ENCODE peak calls at places on chromosomes 4 and X, in four cellular contexts. W is A549, N is HepG2, H is K562. V is an unnamed sample.

GRCh38 chrX:3268804-3269203 is 77.6 kb downstream of the MXRA5 start:
- DNase-seq in N (no peak), H (no peak), W (no peak), V (no peak)

GRCh38 chr4:68951806-68952585 is 392 bp upstream of the UGT2A3 start:
- DNase-seq in N (peak; percentile 39), H (no peak), W (no peak), V (no peak)

GRCh38 chr4:177554966-177555574 is 112.8 kb upstream of the AGA start:
- DNase-seq in W (no peak), N (no peak), H (peak; percentile 18), V (no peak)

GRCh38 chrX:15909605-15910004 is 55.0 kb upstream of the AP1S2 start:
- DNase-seq in H (no peak), W (no peak), N (no peak), V (no peak)

GRCh38 chrX:34778961-34779360 is 121.9 kb upstream of the TMEM47 start:
- DNase-seq in H (no peak), W (no peak), N (no peak), V (no peak)

GRCh38 chrX:110086916-110087484 is 84.1 kb downstream of the TMEM164 start:
- DNase-seq in W (peak; percentile 72), N (peak; percentile 12), H (peak; percentile 23), V (no peak)

GRCh38 chrX:24774650-24775049 is 80.9 kb downstream of the POLA1 start:
- DNase-seq in N (no peak), H (no peak), W (no peak), V (no peak)

GRCh38 chr4:186724861-186725419 is 1.3 kb upstream of the FAT1 start:
- DNase-seq in N (no peak), W (no peak), H (no peak), V (no peak)

GRCh38 chr4:127162741-127163140 is 470.0 kb upstream of the INTU start:
- DNase-seq in H (no peak), N (no peak), W (no peak), V (no peak)

GRCh38 chrX:105701310-105702052 is 120.9 kb upstream of the NRK start:
- DNase-seq in W (no peak), H (no peak), N (no peak), V (no peak)

GRCh38 chr4:102828497-102828808 is 1.1 kb upstream of the UBE2D3 start:
- DNase-seq in W (peak; percentile 41), N (no peak), H (no peak), V (no peak)
- TF ChIP-seq NR3C1 in W (no peak), N (no peak), H (no peak), V (no peak)

GRCh38 chrX:114166601-114167000 is 417.3 kb upstream of the HTR2C start:
- DNase-seq in W (no peak), H (no peak), N (no peak), V (no peak)

GRCh38 chrX:114162068-114162735 is 421.7 kb upstream of the HTR2C start:
- DNase-seq in W (no peak), N (peak; percentile 0), H (no peak), V (peak; percentile 72)

GRCh38 chrX:114165537-114165936 is 418.3 kb upstream of the HTR2C start:
- DNase-seq in H (no peak), W (no peak), N (no peak), V (no peak)
- TF ChIP-seq NR3C1 in H (no peak), W (no peak), N (no peak), V (no peak)

GRCh38 chr4:157231525-157231924 is 11.0 kb downstream of the GRIA2 start:
- DNase-seq in H (no peak), N (no peak), W (no peak), V (no peak)
- TF ChIP-seq NR3C1 in H (no peak), N (no peak), W (no peak), V (no peak)

GRCh38 chrX:43349363-43349762 is 306.7 kb upstream of the MAOA start:
- DNase-seq in H (peak; percentile 20), N (peak; percentile 44), W (peak; percentile 1), V (peak; percentile 30)
- TF ChIP-seq NR3C1 in H (no peak), N (no peak), W (no peak), V (no peak)

GRCh38 chrX:6026980-6027379 is 201.7 kb downstream of the NLGN4X start:
- DNase-seq in N (no peak), H (no peak), W (no peak), V (no peak)

GRCh38 chrX:6026484-6026883 is 202.2 kb downstream of the NLGN4X start:
- DNase-seq in W (no peak), H (no peak), N (no peak), V (no peak)

GRCh38 chrX:6024204-6024603 is 204.5 kb downstream of the NLGN4X start:
- DNase-seq in N (no peak), H (no peak), W (no peak), V (no peak)

GRCh38 chrX:6021316-6022091 is 207.2 kb downstream of the NLGN4X start:
- DNase-seq in H (no peak), N (peak; percentile 2), W (no peak), V (peak; percentile 50)
- TF ChIP-seq NR3C1 in H (no peak), N (no peak), W (no peak), V (no peak)

GRCh38 chrX:629230-630006 is 1.2 kb upstream of the SHOX start:
- DNase-seq in H (no peak), W (no peak), N (no peak), V (no peak)
- TF ChIP-seq NR3C1 in H (no peak), W (no peak), N (no peak), V (no peak)

GRCh38 chr4:87734936-87735335 is 64.4 kb upstream of the IBSP start:
- DNase-seq in N (no peak), H (no peak), W (no peak), V (no peak)
- TF ChIP-seq NR3C1 in N (no peak), H (no peak), W (no peak), V (no peak)

GRCh38 chr4:11698846-11699590 is 270.3 kb upstream of the HS3ST1 start:
- DNase-seq in W (no peak), H (no peak), N (no peak), V (no peak)
- TF ChIP-seq NR3C1 in W (no peak), H (no peak), N (no peak), V (no peak)

V was measured in WTC11.